ENCODE peak calls at places on chromosomes 12 and 14, in five cellular contexts. A is A549, F is WTC11, K is HepG2, C is GM12878. E is an unnamed sample.

GRCh38 chr12:71737204-71737603 is 17.5 kb upstream of the RAB21 start:
- DNase-seq in A (no peak), F (no peak), K (no peak), C (no peak), E (no peak)

GRCh38 chr12:108561852-108562347 is 496 bp upstream of the ISCU start:
- DNase-seq in A (no peak), F (no peak), K (no peak), C (no peak), E (no peak)

GRCh38 chr14:21917699-21918436 is 244.2 kb upstream of the OR4E1 start:
- DNase-seq in A (peak; percentile 92), F (peak; percentile 31), K (peak; percentile 56), C (peak; percentile 3), E (peak; percentile 4)

GRCh38 chr12:116885496-116885895 is 4.3 kb upstream of the HRK start:
- DNase-seq in A (no peak), F (no peak), K (no peak), C (no peak), E (no peak)

GRCh38 chr14:27026097-27026496 is 428.3 kb upstream of the NOVA1 start:
- DNase-seq in A (no peak), F (no peak), K (no peak), C (no peak), E (no peak)

GRCh38 chr12:6765634-6766581 is at the start of gene PTMS:
- DNase-seq in A (peak; percentile 99), F (peak; percentile 86), K (peak; percentile 41), C (no peak), E (peak; percentile 74)

GRCh38 chr12:9881988-9882387 is 699 bp downstream of the KLRF2 start:
- DNase-seq in A (no peak), F (no peak), K (no peak), C (no peak), E (no peak)

GRCh38 chr12:96466939-96467751 is 22.2 kb upstream of the CFAP54 start:
- DNase-seq in A (no peak), F (no peak), K (no peak), C (no peak), E (no peak)

GRCh38 chr12:93380480-93381121 is 2.9 kb downstream of the NUDT4 start:
- DNase-seq in A (peak; percentile 40), F (no peak), K (peak; percentile 43), C (no peak), E (no peak)

GRCh38 chr12:13204428-13204827 is 7.9 kb downstream of the EMP1 start:
- DNase-seq in A (no peak), F (no peak), K (no peak), C (no peak), E (no peak)
- TF ChIP-seq ESRRA in A (no peak), F (no peak), K (no peak), C (no peak), E (no peak)

GRCh38 chr12:89160716-89161123 is 191.6 kb downstream of the DUSP6 start:
- DNase-seq in A (peak; percentile 28), F (no peak), K (no peak), C (no peak), E (no peak)

GRCh38 chr12:89166525-89166934 is 185.8 kb downstream of the DUSP6 start:
- DNase-seq in A (peak; percentile 36), F (no peak), K (no peak), C (peak; percentile 43), E (no peak)

GRCh38 chr12:89162704-89163261 is 189.5 kb downstream of the DUSP6 start:
- DNase-seq in A (peak; percentile 91), F (no peak), K (no peak), C (peak; percentile 23), E (no peak)

GRCh38 chr12:89161553-89161952 is 190.7 kb downstream of the DUSP6 start:
- DNase-seq in A (no peak), F (no peak), K (no peak), C (no peak), E (no peak)

DNA sequence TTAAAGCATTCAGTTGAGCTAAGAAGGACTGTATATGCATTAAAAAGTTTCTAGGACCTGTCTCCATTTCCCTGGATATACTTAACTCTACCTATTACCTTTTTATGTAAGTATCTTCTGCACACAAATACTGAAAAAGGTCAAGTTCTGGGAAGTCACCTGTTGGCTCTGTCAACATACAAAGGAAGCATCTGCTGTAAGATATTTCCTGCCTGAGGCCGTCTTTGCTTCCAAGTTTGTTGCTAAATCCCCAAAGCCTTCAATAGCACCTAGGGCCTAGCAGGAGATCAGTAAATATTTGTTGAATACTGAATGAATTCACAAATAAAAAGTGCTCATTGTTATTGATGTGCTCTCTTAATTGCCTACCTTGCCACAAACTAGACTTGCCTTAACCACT is 188.4 kb downstream of the DUSP6 start:
- DNase-seq in A (peak; percentile 15), F (no peak), K (no peak), C (no peak), E (no peak)
- TF ChIP-seq ESRRA in A (no peak), F (no peak), K (no peak), C (no peak), E (no peak)

GRCh38 chr12:27705263-27705662 is 5.4 kb upstream of the MRPS35 start:
- DNase-seq in A (no peak), F (peak; percentile 54), K (peak; percentile 88), C (no peak), E (no peak)
- TF ChIP-seq ESRRA in A (no peak), F (no peak), K (no peak), C (no peak), E (no peak)

GRCh38 chr14:105499256-105500035 is 8.4 kb downstream of the TEDC1 start:
- DNase-seq in A (no peak), F (no peak), K (peak; percentile 91), C (no peak), E (no peak)
- TF ChIP-seq ESRRA in A (no peak), F (no peak), K (no peak), C (no peak), E (no peak)

GRCh38 chr12:62928632-62929031 is 6.3 kb downstream of the PPM1H start:
- DNase-seq in A (no peak), F (no peak), K (peak; percentile 65), C (no peak), E (no peak)
- TF ChIP-seq ESRRA in A (no peak), F (no peak), K (no peak), C (no peak), E (no peak)

DNA sequence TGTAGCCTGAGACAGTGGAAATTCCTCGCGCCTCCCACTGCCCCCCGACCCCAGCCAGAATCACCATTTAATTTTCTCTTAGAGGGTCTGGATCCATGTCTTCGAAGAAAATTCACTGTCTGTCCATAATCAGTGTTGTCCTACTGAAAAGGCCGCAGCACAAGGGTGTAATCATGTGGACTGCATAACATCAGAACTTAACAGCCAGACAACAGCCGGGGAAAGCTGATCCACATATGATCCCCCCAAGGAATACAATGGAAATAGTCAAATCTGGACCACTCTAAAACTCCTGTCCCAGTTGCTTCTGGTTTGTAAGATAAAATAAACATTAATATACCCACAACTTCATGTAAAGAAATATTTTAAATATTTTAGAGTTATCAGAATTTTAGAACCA is 177.5 kb downstream of the SSPN start:
- DNase-seq in A (no peak), F (no peak), K (no peak), C (no peak), E (no peak)
- TF ChIP-seq ESRRA in A (no peak), F (no peak), K (no peak), C (no peak), E (no peak)

GRCh38 chr14:54209501-54210231 is 187.1 kb upstream of the CDKN3 start:
- DNase-seq in A (no peak), F (no peak), K (no peak), C (no peak), E (no peak)

GRCh38 chr14:54213531-54213930 is 183.3 kb upstream of the CDKN3 start:
- DNase-seq in A (no peak), F (no peak), K (no peak), C (no peak), E (no peak)

GRCh38 chr14:54208751-54209150 is 188.1 kb upstream of the CDKN3 start:
- DNase-seq in A (no peak), F (no peak), K (no peak), C (no peak), E (no peak)

GRCh38 chr14:54207991-54208520 is 188.8 kb upstream of the CDKN3 start:
- DNase-seq in A (no peak), F (no peak), K (no peak), C (no peak), E (no peak)

DNA sequence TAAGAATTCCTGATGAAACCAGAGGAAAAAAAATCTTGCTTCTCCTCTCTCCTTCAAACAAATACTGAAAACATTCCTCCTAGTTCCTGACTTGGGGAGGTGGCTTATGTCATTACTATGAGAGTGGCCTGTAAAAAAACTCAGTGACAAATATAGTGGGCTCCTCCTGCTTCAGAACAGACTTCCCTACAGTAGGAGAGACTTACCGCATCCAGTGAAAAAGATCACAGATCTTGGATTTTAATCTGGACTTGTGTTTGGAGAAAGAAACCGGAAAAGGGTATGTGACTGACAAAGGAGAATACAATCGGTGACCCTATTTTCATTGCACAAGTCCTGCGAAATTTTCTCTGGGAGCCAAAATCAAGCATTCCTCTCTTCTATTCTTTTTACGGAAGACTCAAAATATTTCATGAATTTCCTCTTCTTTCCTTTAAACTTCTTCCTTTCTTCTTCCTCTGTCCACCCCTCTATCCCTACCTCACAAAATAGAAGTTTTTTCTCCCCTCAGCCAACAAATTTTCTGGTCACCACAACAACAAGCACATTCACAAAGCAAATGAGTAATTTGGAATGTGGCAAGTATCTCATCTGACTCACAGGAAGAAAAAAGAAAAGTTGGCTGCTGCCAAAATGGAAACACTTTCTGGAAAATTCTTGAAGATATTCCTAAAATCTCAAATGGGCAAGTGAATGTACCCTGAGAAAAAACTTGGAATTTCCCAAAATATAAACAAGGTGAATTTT is 185.1 kb upstream of the CDKN3 start:
- DNase-seq in A (peak; percentile 7), F (no peak), K (no peak), C (no peak), E (no peak)
- TF ChIP-seq ESRRA in A (no peak), F (no peak), K (no peak), C (no peak), E (no peak)

DNA sequence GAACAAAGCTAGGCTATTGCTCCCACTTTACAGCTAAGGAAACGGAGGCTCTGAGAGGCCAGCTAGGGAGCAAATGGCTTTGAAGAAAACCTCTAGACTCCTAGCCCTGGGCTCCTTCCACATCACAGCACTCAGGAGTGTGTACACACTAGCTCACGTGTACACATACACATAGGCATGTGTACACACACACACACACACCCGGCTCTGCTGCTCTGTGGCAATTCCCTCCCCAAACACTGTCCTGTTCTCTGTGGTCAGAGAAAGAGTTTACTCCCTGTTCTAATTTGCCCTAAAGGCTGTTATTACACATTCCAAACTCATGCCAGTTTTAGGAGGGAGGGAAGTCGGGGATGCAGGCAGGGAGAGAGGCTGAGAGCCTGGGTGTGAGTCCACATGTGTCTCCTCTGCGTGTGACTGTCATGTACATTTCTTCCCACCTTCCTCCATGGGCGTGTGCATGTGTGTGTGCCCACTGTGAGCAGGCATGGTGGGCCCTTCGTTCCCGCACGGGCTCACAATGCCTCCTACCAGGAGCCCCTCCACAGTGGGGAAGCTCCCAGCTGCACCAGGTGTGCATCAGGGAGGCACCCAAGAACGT is 14.2 kb downstream of the TRPV4 start:
- DNase-seq in A (peak; percentile 63), F (no peak), K (peak; percentile 37), C (no peak), E (no peak)
- TF ChIP-seq ESRRA in A (no peak), F (no peak), K (no peak), C (no peak), E (no peak)

E was measured in K562.